ENCODE peak calls at places on chromosomes 6 and 20, in five cellular contexts. P is CD8-positive, alpha-beta memory T cell; I is epithelial cell of esophagus; Y is kidney; M is NCI-H69. O is an unnamed sample.

GRCh38 chr20:62876826-62877728 is 15.5 kb upstream of the TCFL5 start:
- DNase-seq in Y (peak), M (no peak), I (no peak), P (no peak), O (no peak)

GRCh38 chr6:44119704-44120262 is 7.5 kb downstream of the MRPL14 start:
- DNase-seq in I (peak), M (no peak), P (no peak), Y (no peak), O (no peak)

GRCh38 chr6:34383171-34383631 is 9.3 kb downstream of the NUDT3 start:
- DNase-seq in M (no peak), I (no peak), Y (no peak), P (no peak), O (peak)

GRCh38 chr6:163427498-163428254 is 13.2 kb downstream of the QKI start:
- DNase-seq in M (peak), I (peak), P (no peak), Y (no peak), O (no peak)

GRCh38 chr20:54382419-54382818 is 93.0 kb upstream of the DOK5 start:
- DNase-seq in M (peak), I (no peak), P (no peak), Y (no peak), O (no peak)

GRCh38 chr6:166286831-166287271 is 21.3 kb downstream of the PRR18 start:
- DNase-seq in M (peak), P (no peak), Y (no peak), I (no peak), O (no peak)

GRCh38 chr6:8857160-8857559 is 421.8 kb upstream of the SLC35B3 start:
- DNase-seq in P (no peak), I (no peak), M (no peak), Y (no peak), O (no peak)

GRCh38 chr20:8399963-8400362 is 267.9 kb downstream of the PLCB1 start:
- DNase-seq in M (peak), Y (no peak), I (no peak), P (no peak), O (no peak)

GRCh38 chr6:39565948-39566347 is 159.3 kb downstream of the KIF6 start:
- DNase-seq in M (no peak), Y (no peak), P (no peak), I (no peak), O (no peak)

GRCh38 chr6:153392156-153392555 is 261.1 kb upstream of the RGS17 start:
- DNase-seq in Y (no peak), M (no peak), I (peak), P (no peak), O (no peak)

GRCh38 chr20:50192364-50193168 is 1.9 kb downstream of the CEBPB start:
- DNase-seq in P (peak), M (peak), Y (peak), I (peak), O (peak)

GRCh38 chr6:68427630-68428029 is 207.5 kb upstream of the ADGRB3 start:
- DNase-seq in M (no peak), I (peak), Y (no peak), P (no peak), O (no peak)

GRCh38 chr6:84623956-84624680 is 140.3 kb downstream of the TBX18 start:
- DNase-seq in Y (no peak), M (no peak), P (no peak), I (peak), O (peak)

GRCh38 chr6:163620670-163621330 is 206.3 kb downstream of the QKI start:
- DNase-seq in Y (no peak), P (no peak), M (peak), I (no peak), O (no peak)

GRCh38 chr6:139425780-139426179 is 51.3 kb upstream of the CITED2 start:
- DNase-seq in I (no peak), Y (no peak), P (no peak), M (peak), O (no peak)

GRCh38 chr6:47839645-47840044 is 57.8 kb downstream of the OPN5 start:
- DNase-seq in Y (no peak), P (no peak), M (no peak), I (no peak), O (no peak)

GRCh38 chr6:139550361-139550760 is 175.9 kb upstream of the CITED2 start:
- DNase-seq in P (no peak), M (peak), I (no peak), Y (no peak), O (no peak)

GRCh38 chr6:170210026-170210390 is 80.9 kb downstream of the DLL1 start:
- DNase-seq in M (no peak), Y (no peak), I (no peak), P (peak), O (no peak)

GRCh38 chr6:149332602-149333311 is 15.2 kb downstream of the TAB2 start:
- DNase-seq in P (no peak), Y (no peak), M (peak), I (no peak), O (no peak)

GRCh38 chr6:48110436-48111142 is 408 bp downstream of the PTCHD4 start:
- DNase-seq in M (peak), P (no peak), I (peak), Y (no peak), O (no peak)

GRCh38 chr20:45983279-45983743 is 11.3 kb upstream of the ZNF335 start:
- DNase-seq in I (peak), Y (peak), P (no peak), M (no peak), O (no peak)

GRCh38 chr6:48928937-48929336 is 534.1 kb downstream of the MMUT start:
- DNase-seq in Y (no peak), P (no peak), M (no peak), I (no peak), O (no peak)

GRCh38 chr6:168699631-168700315 is 258.8 kb downstream of the SMOC2 start:
- DNase-seq in P (no peak), M (peak), Y (peak), I (no peak), O (no peak)

GRCh38 chr6:35087361-35088280 is 53.5 kb downstream of the TCP11 start:
- DNase-seq in M (no peak), P (no peak), Y (no peak), I (no peak), O (no peak)

GRCh38 chr6:44269921-44270525 is at the start of gene TMEM151B:
- DNase-seq in M (peak), I (no peak), Y (no peak), P (peak), O (no peak)

GRCh38 chr6:100194535-100194934 is 200.5 kb upstream of the MCHR2 start:
- DNase-seq in Y (no peak), M (no peak), I (no peak), P (no peak), O (no peak)

GRCh38 chr6:26493258-26493657 is 6.8 kb upstream of the BTN1A1 start:
- DNase-seq in P (no peak), I (no peak), Y (no peak), M (no peak), O (peak)

GRCh38 chr20:45630366-45630765 is 718 bp downstream of the WFDC9 start:
- DNase-seq in P (no peak), Y (no peak), I (peak), M (no peak), O (no peak)

GRCh38 chr20:15242773-15243172 is 905.4 kb upstream of the FLRT3 start:
- DNase-seq in Y (no peak), M (peak), P (no peak), I (no peak), O (no peak)

GRCh38 chr20:373171-373890 is 7.2 kb upstream of the TRIB3 start:
- DNase-seq in P (peak), I (peak), M (no peak), Y (peak), O (peak)

GRCh38 chr6:79609225-79609595 is 21.9 kb upstream of the SH3BGRL2 start:
- DNase-seq in P (no peak), I (no peak), M (peak), Y (no peak), O (no peak)

GRCh38 chr6:11710221-11710836 is 68.3 kb downstream of the ADTRP start:
- DNase-seq in P (peak), M (no peak), I (peak), Y (no peak), O (peak)

GRCh38 chr20:20752712-20753111 is 40.3 kb upstream of the RALGAPA2 start:
- DNase-seq in I (no peak), P (no peak), Y (no peak), M (peak), O (no peak)

GRCh38 chr6:7440476-7440875 is 50.9 kb downstream of the RIOK1 start:
- DNase-seq in Y (no peak), P (no peak), I (no peak), M (no peak), O (no peak)

GRCh38 chr6:118705799-118706481 is 54.5 kb upstream of the CEP85L start:
- DNase-seq in P (peak), I (peak), M (peak), Y (no peak), O (peak)

GRCh38 chr6:168371635-168371988 is 52.0 kb upstream of the DACT2 start:
- DNase-seq in Y (no peak), I (no peak), P (no peak), M (no peak), O (no peak)

GRCh38 chr6:145809211-145809610 is 5.4 kb downstream of the FBXO30 start:
- DNase-seq in M (no peak), I (no peak), Y (no peak), P (no peak), O (no peak)

GRCh38 chr6:73884540-73884939 is 188.5 kb downstream of the CD109 start:
- DNase-seq in P (no peak), I (no peak), M (no peak), Y (no peak), O (no peak)

GRCh38 chr20:39879296-39879695 is 809.7 kb downstream of the MAFB start:
- DNase-seq in P (no peak), M (peak), I (peak), Y (no peak), O (no peak)

O was measured in COLO829.